ENCODE peak calls at places on chromosomes 11 and 22, in five cellular contexts. D is A549, W is prostate gland, Q is ovary, R is uterus. I is an unnamed sample.

GRCh38 chr11:19592842-19593241 is 119.8 kb upstream of the NAV2 start:
- DNase-seq in D (no peak), Q (no peak), W (no peak), R (no peak), I (no peak)

GRCh38 chr11:120574881-120575280 is 63.3 kb downstream of the GRIK4 start:
- DNase-seq in D (no peak), Q (no peak), W (no peak), R (no peak), I (no peak)

GRCh38 chr11:126115820-126116319 is 53.2 kb upstream of the CDON start:
- DNase-seq in D (peak), R (peak), Q (no peak), W (peak), I (no peak)

GRCh38 chr11:68796779-68797178 is 44.9 kb downstream of the CPT1A start:
- DNase-seq in R (no peak), Q (no peak), W (peak), D (no peak), I (no peak)

GRCh38 chr11:12050470-12050891 is 42.1 kb upstream of the DKK3 start:
- DNase-seq in R (no peak), W (peak), Q (no peak), D (no peak), I (peak)

GRCh38 chr22:23815781-23816551 is 22.8 kb downstream of the DERL3 start:
- DNase-seq in Q (no peak), D (no peak), W (no peak), R (no peak), I (no peak)

GRCh38 chr11:612201-612960 is 3.4 kb downstream of the IRF7 start:
- DNase-seq in D (peak), Q (peak), R (peak), W (no peak), I (no peak)

GRCh38 chr11:71153005-71153395 is 99.4 kb downstream of the SHANK2 start:
- DNase-seq in R (no peak), D (peak), W (no peak), Q (no peak), I (peak)

GRCh38 chr11:106466441-106467190 is 389.2 kb downstream of the AASDHPPT start:
- DNase-seq in D (no peak), R (no peak), W (no peak), Q (no peak), I (no peak)

GRCh38 chr11:114298701-114299090 is 2.5 kb downstream of the NNMT start:
- DNase-seq in W (no peak), R (no peak), D (no peak), Q (no peak), I (no peak)

GRCh38 chr11:3849297-3849874 is 6.1 kb upstream of the STIM1 start:
- DNase-seq in W (peak), R (no peak), Q (no peak), D (peak), I (peak)

GRCh38 chr11:102453286-102453797 is 777 bp upstream of the TMEM123 start:
- DNase-seq in W (peak), R (peak), Q (no peak), D (no peak), I (no peak)

GRCh38 chr11:85182437-85183109 is 444.6 kb downstream of the DLG2 start:
- DNase-seq in W (no peak), Q (no peak), D (peak), R (no peak), I (peak)

GRCh38 chr11:33646629-33647028 is 54.0 kb downstream of the C11orf91 start:
- DNase-seq in R (no peak), D (no peak), W (no peak), Q (no peak), I (no peak)

GRCh38 chr22:33519140-33519973 is 400.9 kb downstream of the LARGE1 start:
- DNase-seq in Q (peak), R (peak), D (peak), W (peak), I (peak)

GRCh38 chr22:45240137-45240809 is 421 bp downstream of the KIAA0930 start:
- DNase-seq in Q (peak), R (no peak), W (no peak), D (no peak), I (no peak)

GRCh38 chr22:24146791-24147353 is 34.4 kb upstream of the SUSD2 start:
- DNase-seq in W (no peak), D (no peak), Q (peak), R (peak), I (peak)

GRCh38 chr22:46531776-46532175 is 5.6 kb downstream of the CELSR1 start:
- DNase-seq in R (no peak), Q (no peak), W (no peak), D (no peak), I (no peak)

GRCh38 chr11:121328213-121328966 is 35.8 kb downstream of the SC5D start:
- DNase-seq in R (no peak), D (no peak), W (no peak), Q (no peak), I (no peak)

GRCh38 chr11:105229758-105230157 is 90.2 kb upstream of the CARD18 start:
- DNase-seq in R (no peak), D (no peak), W (no peak), Q (no peak), I (no peak)

GRCh38 chr11:133713844-133714243 is 131.5 kb downstream of the SPATA19 start:
- DNase-seq in R (no peak), W (no peak), Q (no peak), D (no peak), I (no peak)

GRCh38 chr11:36356201-36356600 is 60.1 kb downstream of the PRR5L start:
- DNase-seq in R (no peak), D (no peak), Q (no peak), W (no peak), I (no peak)

GRCh38 chr11:13114566-13115465 is 105.7 kb downstream of the RASSF10 start:
- DNase-seq in W (peak), R (no peak), Q (no peak), D (peak), I (no peak)

GRCh38 chr11:121671276-121672168 is 218.8 kb upstream of the SORL1-AS1 start:
- DNase-seq in W (no peak), R (no peak), D (no peak), Q (no peak), I (no peak)

GRCh38 chr11:65182258-65183170 is 786 bp downstream of the CAPN1 start:
- DNase-seq in W (peak), D (peak), R (no peak), Q (peak), I (peak)

GRCh38 chr11:65184146-65184545 is 2.4 kb downstream of the CAPN1 start:
- DNase-seq in R (no peak), D (no peak), Q (no peak), W (no peak), I (no peak)

GRCh38 chr11:65181569-65182257 is at the start of gene CAPN1:
- DNase-seq in Q (peak), R (peak), W (peak), D (peak), I (peak)

GRCh38 chr11:65183201-65183891 is 1.6 kb downstream of the CAPN1 start:
- DNase-seq in R (no peak), D (no peak), Q (no peak), W (peak), I (no peak)

GRCh38 chr11:65180877-65181568 is 705 bp upstream of the CAPN1 start:
- DNase-seq in R (peak), D (peak), Q (peak), W (peak), I (peak)
- TF ChIP-seq POLR2A in R (peak), D (no peak), Q (no peak), W (peak), I (peak)

DNA sequence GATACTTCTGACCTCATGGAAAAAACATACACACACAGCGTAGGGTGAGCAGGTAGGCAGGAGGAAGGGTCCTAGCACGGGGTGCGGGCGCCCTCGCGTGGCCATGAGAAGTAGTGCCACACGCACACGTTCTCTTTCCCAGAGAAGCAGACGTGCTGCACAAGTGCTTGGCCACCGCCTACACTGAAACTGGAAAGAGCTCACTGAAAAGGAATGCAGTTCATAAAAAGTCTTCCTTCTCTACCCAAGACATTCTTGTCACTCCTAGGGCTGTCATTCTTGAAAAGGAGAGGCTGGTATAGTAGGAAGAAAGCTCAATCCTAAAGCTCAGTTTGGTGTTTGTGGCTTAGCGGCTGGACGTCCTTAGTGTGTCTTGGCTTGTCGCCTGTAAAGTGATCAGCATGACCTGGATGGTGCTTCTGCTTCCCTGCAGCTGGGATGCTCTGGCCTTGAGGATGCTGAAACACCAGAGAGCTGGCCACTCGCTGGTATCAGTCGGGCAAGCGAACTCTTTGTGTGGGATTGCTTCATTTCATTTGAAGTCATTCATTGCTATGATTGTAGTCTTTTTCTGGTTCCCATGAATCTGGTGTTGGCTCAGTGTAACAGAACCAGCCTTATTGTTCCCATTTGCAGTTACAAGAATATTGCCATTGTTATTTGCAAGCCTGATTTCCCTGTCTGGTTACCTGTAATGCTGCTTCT is 303.8 kb downstream of the NTM start:
- DNase-seq in D (peak), W (peak), R (peak), Q (peak), I (peak)
- TF ChIP-seq POLR2A in D (no peak), W (no peak), R (no peak), Q (no peak), I (no peak)

GRCh38 chr22:19515654-19516377 is 8.4 kb downstream of the CLDN5 start:
- DNase-seq in R (no peak), D (no peak), W (no peak), Q (no peak), I (no peak)
- TF ChIP-seq POLR2A in R (no peak), D (no peak), W (no peak), Q (no peak), I (no peak)

DNA sequence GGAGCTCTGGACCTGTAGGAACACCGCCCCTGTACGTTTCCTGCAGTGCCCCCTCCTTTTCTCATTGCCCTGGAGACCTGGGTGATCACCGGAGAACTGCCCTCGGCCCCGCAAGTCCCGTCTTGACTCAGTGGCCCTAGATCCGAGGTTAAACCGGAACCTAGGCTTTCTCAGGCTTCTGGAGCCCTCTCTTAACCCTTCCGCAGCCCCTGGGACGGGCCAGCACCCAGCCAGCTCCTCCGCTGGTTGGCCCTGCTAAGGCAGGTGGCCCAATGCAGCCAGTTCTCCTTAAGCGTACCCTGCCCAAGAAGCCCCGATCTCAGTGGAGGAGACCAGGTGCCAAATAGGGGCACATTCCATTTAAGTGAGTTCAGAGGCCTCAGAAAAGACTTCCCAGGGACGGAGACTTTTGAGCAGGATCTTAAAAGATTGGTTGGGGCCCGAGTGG is 771 bp downstream of the NLRX1 start:
- DNase-seq in W (peak), R (peak), D (peak), Q (no peak), I (peak)
- TF ChIP-seq POLR2A in W (peak), R (peak), D (peak), Q (no peak), I (peak)

GRCh38 chr11:90223248-90223585 is 368 bp upstream of the CHORDC1 start:
- DNase-seq in W (no peak), R (no peak), Q (no peak), D (no peak), I (no peak)

GRCh38 chr11:90219438-90219837 is 3.4 kb downstream of the CHORDC1 start:
- DNase-seq in D (no peak), Q (no peak), W (no peak), R (no peak), I (no peak)

GRCh38 chr11:90220391-90220790 is 2.5 kb downstream of the CHORDC1 start:
- DNase-seq in W (no peak), R (no peak), D (no peak), Q (no peak), I (no peak)

GRCh38 chr11:90222152-90222458 is 744 bp downstream of the CHORDC1 start:
- DNase-seq in R (no peak), Q (no peak), W (no peak), D (no peak), I (no peak)

GRCh38 chr11:90222459-90223247 is at the start of gene CHORDC1:
- DNase-seq in W (peak), D (peak), Q (peak), R (peak), I (peak)
- TF ChIP-seq POLR2A in W (peak), D (peak), Q (peak), R (peak), I (peak)

DNA sequence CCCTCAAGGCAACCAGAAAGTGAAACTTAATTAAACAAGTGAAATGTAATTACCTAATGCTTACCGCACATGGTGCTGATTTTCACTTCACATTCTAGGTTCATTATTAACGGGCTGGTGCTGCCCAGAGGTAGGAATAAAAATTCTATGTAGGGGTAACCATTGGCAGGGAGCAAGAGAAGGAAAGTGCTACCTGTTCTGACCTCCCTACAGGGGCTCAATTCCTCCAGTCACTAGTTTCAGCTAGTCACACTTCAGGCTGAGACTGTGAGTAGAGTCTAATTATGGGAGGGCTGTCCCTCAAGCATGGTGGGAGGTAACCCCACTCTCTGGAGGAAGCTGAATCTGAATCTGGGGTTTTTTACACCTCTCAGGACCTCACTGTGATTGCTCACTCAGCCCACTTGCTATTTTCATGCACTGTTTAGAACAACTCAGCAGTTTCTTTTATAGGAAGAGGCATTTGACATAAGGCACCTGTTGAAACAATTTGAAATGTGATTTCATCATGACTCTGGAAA is 75.4 kb downstream of the MAML2 start:
- DNase-seq in W (no peak), R (no peak), Q (no peak), D (no peak), I (no peak)
- TF ChIP-seq POLR2A in W (no peak), R (no peak), Q (no peak), D (no peak), I (no peak)

GRCh38 chr11:115918579-115918978 is 414.4 kb upstream of the CADM1 start:
- DNase-seq in D (no peak), Q (no peak), W (no peak), R (no peak), I (no peak)

GRCh38 chr11:115920841-115921480 is 416.7 kb upstream of the CADM1 start:
- DNase-seq in R (no peak), Q (no peak), D (no peak), W (peak), I (no peak)

GRCh38 chr11:115920087-115920461 is 415.9 kb upstream of the CADM1 start:
- DNase-seq in R (no peak), W (no peak), D (no peak), Q (no peak), I (no peak)

GRCh38 chr11:115921540-115921939 is 417.3 kb upstream of the CADM1 start:
- DNase-seq in R (no peak), W (no peak), D (no peak), Q (no peak), I (no peak)

DNA sequence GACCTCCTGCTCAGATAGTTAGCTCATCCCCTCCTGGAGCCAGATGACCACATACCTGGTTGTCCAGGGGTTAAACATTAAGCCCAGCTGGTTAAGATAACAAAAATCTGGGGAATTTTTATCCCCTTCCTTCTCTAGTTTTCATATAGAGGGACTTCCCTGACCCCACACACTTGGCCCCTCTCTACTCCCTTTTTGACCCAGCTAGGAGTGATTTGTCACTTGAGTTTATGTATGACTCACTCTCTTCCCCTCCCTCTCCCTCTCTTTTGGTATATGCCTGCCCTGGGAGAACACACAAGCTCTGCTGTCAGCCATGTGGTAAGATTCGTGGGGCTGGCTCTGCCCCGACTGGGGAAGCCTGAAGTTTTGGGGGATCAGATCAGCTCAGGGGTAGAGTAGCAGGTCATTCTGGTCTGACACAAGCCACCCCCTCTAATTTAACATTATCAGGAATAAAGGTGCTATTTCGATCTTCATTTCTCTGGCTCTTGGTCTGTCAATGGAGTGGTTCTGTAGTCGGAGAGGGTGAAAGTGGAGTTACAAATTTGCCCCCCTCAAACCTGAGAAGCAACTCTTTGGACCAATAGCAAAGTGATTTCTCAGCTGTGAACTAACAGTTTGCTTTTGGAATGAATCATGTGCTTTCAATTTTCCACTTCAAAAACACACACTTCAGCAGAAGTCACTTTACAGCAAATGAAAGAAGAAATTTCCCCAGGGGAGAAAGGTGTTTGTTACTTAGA is 415.3 kb upstream of the CADM1 start:
- DNase-seq in R (no peak), W (no peak), D (peak), Q (no peak), I (no peak)
- TF ChIP-seq POLR2A in R (no peak), W (no peak), D (no peak), Q (no peak), I (no peak)

GRCh38 chr11:61844909-61845565 is 16.9 kb downstream of the FADS2 start:
- DNase-seq in D (no peak), R (no peak), Q (no peak), W (no peak), I (no peak)
- TF ChIP-seq POLR2A in D (no peak), R (no peak), Q (no peak), W (no peak), I (no peak)

DNA sequence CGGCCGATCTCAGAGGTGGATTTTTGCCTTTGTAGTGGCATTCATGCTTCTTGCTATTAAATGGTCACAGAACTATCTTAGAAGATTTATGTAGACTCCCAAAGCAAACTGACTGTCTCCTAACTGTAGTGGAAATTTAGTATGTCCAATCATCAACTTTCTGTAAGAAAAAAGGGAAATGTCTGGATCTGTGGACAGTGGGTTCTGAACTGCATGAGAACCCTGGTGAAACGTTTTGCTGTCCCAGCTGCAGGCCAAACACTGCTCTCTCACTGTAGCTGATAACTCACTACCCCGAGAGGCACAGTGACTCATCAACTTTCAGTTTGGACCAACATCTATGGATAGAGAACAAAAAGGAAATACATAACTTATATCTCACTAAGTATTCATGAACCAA is 387.1 kb downstream of the SOX6 start:
- DNase-seq in W (peak), R (peak), Q (peak), D (peak), I (peak)
- TF ChIP-seq POLR2A in W (no peak), R (no peak), Q (no peak), D (no peak), I (peak)

I was measured in adrenal gland.